ENCODE peak calls at places on chromosomes 6 and 20, in seven cellular contexts. One of them, this sample, is unnamed. For H3K36me3, the result is how much of the 10 kb centered on the place peaks cover.

GRCh38 chr6:135147637-135148592 is 33.2 kb upstream of the MYB start:
- DNase-seq in transverse colon: no peak
- DNase-seq in heart left ventricle: no peak
- DNase-seq in esophagus squamous epithelium: no peak
- DNase-seq in body of pancreas: no peak
- DNase-seq in breast epithelium: no peak
- DNase-seq in ovary: no peak
- DNase-seq in this sample: no peak

GRCh38 chr20:44885392-44886275 is at the start of gene YWHAB:
- DNase-seq in esophagus squamous epithelium: peak
- DNase-seq in body of pancreas: peak
- DNase-seq in breast epithelium: peak
- DNase-seq in transverse colon: peak
- DNase-seq in heart left ventricle: peak
- DNase-seq in ovary: peak
- DNase-seq in this sample: peak

GRCh38 chr6:158031445-158032353 is 50.0 kb downstream of the SYNJ2 start:
- DNase-seq in ovary: no peak
- DNase-seq in breast epithelium: no peak
- DNase-seq in heart left ventricle: peak
- DNase-seq in esophagus squamous epithelium: no peak
- DNase-seq in transverse colon: peak
- DNase-seq in body of pancreas: no peak
- DNase-seq in this sample: no peak

GRCh38 chr6:2063547-2063946 is 181.9 kb downstream of the GMDS start:
- DNase-seq in heart left ventricle: no peak
- DNase-seq in body of pancreas: no peak
- DNase-seq in ovary: no peak
- DNase-seq in esophagus squamous epithelium: no peak
- DNase-seq in transverse colon: no peak
- DNase-seq in breast epithelium: no peak
- DNase-seq in this sample: no peak

GRCh38 chr20:45128066-45128465 is 3.8 kb upstream of the WFDC12 start:
- DNase-seq in body of pancreas: no peak
- DNase-seq in ovary: no peak
- DNase-seq in breast epithelium: no peak
- DNase-seq in esophagus squamous epithelium: no peak
- DNase-seq in heart left ventricle: no peak
- DNase-seq in transverse colon: no peak
- DNase-seq in this sample: no peak

GRCh38 chr6:74964871-74965441 is 240.9 kb downstream of the COL12A1 start:
- DNase-seq in breast epithelium: no peak
- DNase-seq in body of pancreas: no peak
- DNase-seq in ovary: no peak
- DNase-seq in esophagus squamous epithelium: no peak
- DNase-seq in transverse colon: no peak
- DNase-seq in heart left ventricle: no peak
- DNase-seq in this sample: no peak

GRCh38 chr6:75204959-75205775 is 686 bp downstream of the COL12A1 start:
- DNase-seq in ovary: peak
- DNase-seq in transverse colon: peak
- DNase-seq in body of pancreas: no peak
- DNase-seq in heart left ventricle: peak
- DNase-seq in breast epithelium: peak
- DNase-seq in esophagus squamous epithelium: no peak
- DNase-seq in this sample: peak

GRCh38 chr6:2430617-2431016 is 185.2 kb upstream of the GMDS start:
- DNase-seq in body of pancreas: no peak
- DNase-seq in heart left ventricle: no peak
- DNase-seq in transverse colon: no peak
- DNase-seq in breast epithelium: no peak
- DNase-seq in ovary: no peak
- DNase-seq in esophagus squamous epithelium: no peak
- DNase-seq in this sample: no peak

GRCh38 chr20:62616728-62617621 is 25.3 kb upstream of the SLCO4A1 start:
- DNase-seq in transverse colon: peak
- DNase-seq in esophagus squamous epithelium: no peak
- DNase-seq in breast epithelium: no peak
- DNase-seq in ovary: peak
- DNase-seq in body of pancreas: peak
- DNase-seq in heart left ventricle: peak
- DNase-seq in this sample: peak

GRCh38 chr6:61682562-61682961 is 603.5 kb downstream of the KHDRBS2 start:
- DNase-seq in body of pancreas: no peak
- DNase-seq in breast epithelium: no peak
- DNase-seq in ovary: no peak
- DNase-seq in esophagus squamous epithelium: no peak
- DNase-seq in transverse colon: no peak
- DNase-seq in heart left ventricle: no peak
- DNase-seq in this sample: no peak

GRCh38 chr20:16639027-16639941 is 66.0 kb upstream of the KIF16B start:
- DNase-seq in esophagus squamous epithelium: no peak
- DNase-seq in ovary: no peak
- DNase-seq in transverse colon: no peak
- DNase-seq in breast epithelium: no peak
- DNase-seq in heart left ventricle: no peak
- DNase-seq in body of pancreas: no peak
- DNase-seq in this sample: no peak

GRCh38 chr6:34383171-34383631 is 9.3 kb downstream of the NUDT3 start:
- DNase-seq in ovary: peak
- DNase-seq in heart left ventricle: no peak
- DNase-seq in breast epithelium: no peak
- DNase-seq in body of pancreas: no peak
- DNase-seq in esophagus squamous epithelium: no peak
- DNase-seq in transverse colon: no peak
- DNase-seq in this sample: peak

GRCh38 chr6:8182209-8182845 is 80.0 kb upstream of the EEF1E1 start:
- DNase-seq in ovary: no peak
- DNase-seq in esophagus squamous epithelium: no peak
- DNase-seq in heart left ventricle: no peak
- DNase-seq in transverse colon: no peak
- DNase-seq in body of pancreas: no peak
- DNase-seq in breast epithelium: no peak
- DNase-seq in this sample: no peak

GRCh38 chr6:71209626-71210025 is 79.0 kb upstream of the OGFRL1 start:
- DNase-seq in body of pancreas: no peak
- DNase-seq in heart left ventricle: no peak
- DNase-seq in ovary: no peak
- DNase-seq in transverse colon: no peak
- DNase-seq in breast epithelium: no peak
- DNase-seq in esophagus squamous epithelium: no peak
- DNase-seq in this sample: no peak

GRCh38 chr6:167676666-167677421 is 149.9 kb upstream of the AFDN start:
- DNase-seq in transverse colon: peak
- DNase-seq in heart left ventricle: peak
- DNase-seq in ovary: no peak
- DNase-seq in breast epithelium: no peak
- DNase-seq in esophagus squamous epithelium: no peak
- DNase-seq in body of pancreas: no peak
- DNase-seq in this sample: no peak

GRCh38 chr6:33593414-33593727 is 13.3 kb upstream of the BAK1 start:
- DNase-seq in esophagus squamous epithelium: no peak
- DNase-seq in heart left ventricle: no peak
- DNase-seq in body of pancreas: no peak
- DNase-seq in transverse colon: no peak
- DNase-seq in ovary: no peak
- DNase-seq in breast epithelium: no peak
- DNase-seq in this sample: no peak

GRCh38 chr20:13173201-13173600 is 47.9 kb upstream of the ISM1 start:
- DNase-seq in ovary: no peak
- DNase-seq in heart left ventricle: no peak
- DNase-seq in esophagus squamous epithelium: no peak
- DNase-seq in transverse colon: no peak
- DNase-seq in body of pancreas: no peak
- DNase-seq in breast epithelium: no peak
- DNase-seq in this sample: no peak

GRCh38 chr20:34109442-34109841 is 2.6 kb downstream of the EIF2S2 start:
- DNase-seq in ovary: no peak
- DNase-seq in heart left ventricle: no peak
- DNase-seq in breast epithelium: no peak
- DNase-seq in esophagus squamous epithelium: no peak
- DNase-seq in transverse colon: no peak
- DNase-seq in body of pancreas: no peak
- DNase-seq in this sample: no peak
- H3K36me3 ChIP-seq in ovary: under half
- H3K36me3 ChIP-seq in heart left ventricle: under half
- H3K36me3 ChIP-seq in breast epithelium: under half
- H3K36me3 ChIP-seq in esophagus squamous epithelium: under half
- H3K36me3 ChIP-seq in transverse colon: under half
- H3K36me3 ChIP-seq in body of pancreas: under half
- H3K36me3 ChIP-seq in this sample: under half

DNA sequence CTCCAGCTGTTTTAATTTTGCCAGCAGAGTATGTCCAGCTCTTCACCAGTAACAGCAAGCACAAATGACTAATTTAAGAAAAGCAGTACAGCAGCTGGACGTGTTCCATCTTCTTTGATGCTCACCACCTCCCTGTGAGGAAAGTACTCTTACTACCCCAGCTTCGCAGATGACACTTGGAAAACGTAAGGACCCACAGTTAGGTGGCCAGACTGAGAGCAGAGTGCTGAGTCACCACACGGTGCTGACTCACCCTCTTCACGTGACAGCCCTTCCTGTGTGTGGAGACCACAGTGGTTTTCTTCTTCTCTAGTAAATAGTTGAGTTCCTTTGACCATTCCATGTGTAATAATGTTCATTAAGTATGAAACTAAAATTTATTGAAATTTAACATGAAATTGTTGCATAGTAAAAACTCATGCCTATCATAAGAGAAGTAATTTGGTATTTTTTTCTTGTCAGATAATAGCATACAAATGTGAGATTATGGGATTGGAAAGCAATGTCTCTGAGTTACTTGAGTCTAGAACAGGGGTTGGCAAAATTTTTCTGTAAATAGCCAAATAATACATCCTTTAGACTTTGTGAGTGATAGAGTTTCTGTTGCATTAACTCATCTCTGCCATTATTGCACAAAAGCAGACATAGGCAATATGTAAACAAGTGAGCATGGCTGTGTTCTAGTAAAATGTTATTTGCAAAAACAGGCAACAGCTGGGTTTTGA is 76.6 kb downstream of the SLX4IP start:
- DNase-seq in ovary: peak
- DNase-seq in heart left ventricle: peak
- DNase-seq in esophagus squamous epithelium: peak
- DNase-seq in transverse colon: peak
- DNase-seq in breast epithelium: peak
- DNase-seq in body of pancreas: peak
- DNase-seq in this sample: peak
- TF ChIP-seq POLR2A in ovary: no peak
- TF ChIP-seq POLR2A in heart left ventricle: no peak
- TF ChIP-seq POLR2A in esophagus squamous epithelium: no peak
- TF ChIP-seq POLR2A in transverse colon: no peak
- TF ChIP-seq POLR2A in breast epithelium: no peak
- TF ChIP-seq POLR2A in body of pancreas: no peak
- TF ChIP-seq POLR2A in this sample: no peak

GRCh38 chr20:18527339-18527738 is 19.6 kb downstream of the SEC23B start:
- DNase-seq in body of pancreas: no peak
- DNase-seq in breast epithelium: no peak
- DNase-seq in transverse colon: no peak
- DNase-seq in esophagus squamous epithelium: no peak
- DNase-seq in ovary: no peak
- DNase-seq in heart left ventricle: no peak
- DNase-seq in this sample: no peak

GRCh38 chr20:18532626-18533025 is 24.9 kb downstream of the SEC23B start:
- DNase-seq in transverse colon: no peak
- DNase-seq in esophagus squamous epithelium: no peak
- DNase-seq in body of pancreas: no peak
- DNase-seq in ovary: no peak
- DNase-seq in heart left ventricle: no peak
- DNase-seq in breast epithelium: no peak
- DNase-seq in this sample: no peak

GRCh38 chr20:18523066-18523465 is 15.3 kb downstream of the SEC23B start:
- DNase-seq in esophagus squamous epithelium: no peak
- DNase-seq in breast epithelium: no peak
- DNase-seq in heart left ventricle: no peak
- DNase-seq in transverse colon: no peak
- DNase-seq in body of pancreas: no peak
- DNase-seq in ovary: no peak
- DNase-seq in this sample: no peak

GRCh38 chr20:18524646-18525045 is 16.9 kb downstream of the SEC23B start:
- DNase-seq in esophagus squamous epithelium: no peak
- DNase-seq in ovary: no peak
- DNase-seq in heart left ventricle: no peak
- DNase-seq in body of pancreas: no peak
- DNase-seq in transverse colon: no peak
- DNase-seq in breast epithelium: no peak
- DNase-seq in this sample: no peak

DNA sequence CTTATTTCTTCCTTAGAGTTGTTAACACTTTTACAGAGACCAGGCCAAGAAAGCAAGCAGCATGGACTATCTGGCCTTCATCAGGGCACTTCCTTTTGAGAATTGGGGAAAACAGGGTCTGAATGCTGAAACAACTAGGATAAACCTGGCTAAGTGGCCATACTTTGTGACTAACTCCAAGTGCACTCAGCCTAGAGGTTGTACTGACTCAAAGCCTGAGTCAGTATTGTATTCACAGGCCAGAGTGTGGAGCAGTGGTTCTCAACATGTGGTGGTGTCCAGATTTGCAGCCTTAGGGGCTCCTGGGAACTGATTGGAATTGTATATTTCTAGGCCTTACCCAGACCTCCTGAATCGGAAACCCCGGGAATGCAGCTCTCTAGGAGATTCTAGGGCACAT is 20.1 kb downstream of the SEC23B start:
- DNase-seq in esophagus squamous epithelium: no peak
- DNase-seq in transverse colon: no peak
- DNase-seq in heart left ventricle: no peak
- DNase-seq in ovary: no peak
- DNase-seq in breast epithelium: no peak
- DNase-seq in body of pancreas: no peak
- DNase-seq in this sample: no peak
- H3K36me3 ChIP-seq in esophagus squamous epithelium: half or more
- H3K36me3 ChIP-seq in transverse colon: half or more
- H3K36me3 ChIP-seq in heart left ventricle: half or more
- H3K36me3 ChIP-seq in ovary: under half
- H3K36me3 ChIP-seq in breast epithelium: under half
- H3K36me3 ChIP-seq in body of pancreas: under half
- H3K36me3 ChIP-seq in this sample: under half

GRCh38 chr6:10743514-10743913 is 4.1 kb upstream of the TMEM14B start:
- DNase-seq in heart left ventricle: no peak
- DNase-seq in esophagus squamous epithelium: no peak
- DNase-seq in transverse colon: no peak
- DNase-seq in body of pancreas: no peak
- DNase-seq in ovary: no peak
- DNase-seq in breast epithelium: no peak
- DNase-seq in this sample: no peak

GRCh38 chr6:10745116-10745515 is 2.5 kb upstream of the TMEM14B start:
- DNase-seq in body of pancreas: no peak
- DNase-seq in breast epithelium: no peak
- DNase-seq in esophagus squamous epithelium: no peak
- DNase-seq in transverse colon: no peak
- DNase-seq in ovary: no peak
- DNase-seq in heart left ventricle: no peak
- DNase-seq in this sample: no peak

GRCh38 chr6:10746915-10747250 is 722 bp upstream of the TMEM14B start:
- DNase-seq in breast epithelium: no peak
- DNase-seq in esophagus squamous epithelium: no peak
- DNase-seq in heart left ventricle: no peak
- DNase-seq in transverse colon: no peak
- DNase-seq in body of pancreas: no peak
- DNase-seq in ovary: no peak
- DNase-seq in this sample: no peak

GRCh38 chr6:10749734-10750133 is 2.1 kb downstream of the TMEM14B start:
- DNase-seq in breast epithelium: no peak
- DNase-seq in transverse colon: no peak
- DNase-seq in body of pancreas: no peak
- DNase-seq in ovary: no peak
- DNase-seq in heart left ventricle: no peak
- DNase-seq in esophagus squamous epithelium: no peak
- DNase-seq in this sample: no peak

GRCh38 chr6:10747251-10747972 is at the start of gene TMEM14B:
- DNase-seq in breast epithelium: peak
- DNase-seq in transverse colon: peak
- DNase-seq in ovary: peak
- DNase-seq in esophagus squamous epithelium: peak
- DNase-seq in body of pancreas: peak
- DNase-seq in heart left ventricle: peak
- DNase-seq in this sample: peak
- TF ChIP-seq POLR2A in breast epithelium: peak
- TF ChIP-seq POLR2A in transverse colon: peak
- TF ChIP-seq POLR2A in ovary: peak
- TF ChIP-seq POLR2A in esophagus squamous epithelium: peak
- TF ChIP-seq POLR2A in body of pancreas: peak
- TF ChIP-seq POLR2A in heart left ventricle: no peak
- TF ChIP-seq POLR2A in this sample: peak